ENCODE peak calls at places on chromosomes 1 and 21, in four cellular contexts. G is fibroblast of the aortic adventitia, A is pancreas, Y is lung. Q is an unnamed sample.

GRCh38 chr1:162171078-162171477 is 101.6 kb downstream of the NOS1AP start:
- DNase-seq in G (no peak), A (no peak), Y (no peak), Q (no peak)

GRCh38 chr1:156089704-156090103 is 7.4 kb upstream of the MEX3A start:
- DNase-seq in G (no peak), A (no peak), Y (no peak), Q (no peak)

GRCh38 chr1:16326833-16327404 is 25.4 kb downstream of the FBXO42 start:
- DNase-seq in G (no peak), A (no peak), Y (no peak), Q (no peak)

GRCh38 chr1:167173516-167174184 is 47.0 kb upstream of the POU2F1 start:
- DNase-seq in G (no peak), A (no peak), Y (no peak), Q (no peak)

GRCh38 chr1:185419718-185420117 is 102.7 kb upstream of the IVNS1ABP start:
- DNase-seq in G (no peak), A (no peak), Y (no peak), Q (no peak)

GRCh38 chr21:34733866-34734265 is 65.1 kb downstream of the CLIC6 start:
- DNase-seq in G (peak), A (no peak), Y (no peak), Q (no peak)

GRCh38 chr1:29384496-29385015 is 148.2 kb downstream of the PTPRU start:
- DNase-seq in G (no peak), A (no peak), Y (no peak), Q (no peak)

GRCh38 chr1:98929456-98929855 is 75.2 kb downstream of the PLPPR5 start:
- DNase-seq in G (no peak), A (no peak), Y (no peak), Q (no peak)

GRCh38 chr1:149978547-149979023 is 31.9 kb downstream of the OTUD7B start:
- DNase-seq in G (no peak), A (no peak), Y (peak), Q (no peak)

GRCh38 chr1:165737196-165737595 is 31.5 kb downstream of the TMCO1 start:
- DNase-seq in G (peak), A (no peak), Y (no peak), Q (no peak)

GRCh38 chr1:26284597-26285351 is 4.9 kb downstream of the SH3BGRL3 start:
- DNase-seq in G (peak), A (peak), Y (peak), Q (peak)

GRCh38 chr1:155970531-155971167 is 7.7 kb downstream of the ARHGEF2 start:
- DNase-seq in G (peak), A (no peak), Y (peak), Q (peak)

GRCh38 chr1:150272379-150272840 is at the start of gene C1orf54:
- DNase-seq in G (peak), A (no peak), Y (no peak), Q (peak)

GRCh38 chr1:64471218-64471719 is 1.3 kb downstream of the CACHD1 start:
- DNase-seq in G (peak), A (peak), Y (peak), Q (peak)

GRCh38 chr1:175471039-175471800 is 272.2 kb downstream of the TNR start:
- DNase-seq in G (no peak), A (no peak), Y (no peak), Q (no peak)

GRCh38 chr21:26715878-26716506 is 129.2 kb downstream of the ADAMTS1 start:
- DNase-seq in G (peak), A (peak), Y (no peak), Q (peak)

GRCh38 chr21:45529785-45530422 is 12.3 kb downstream of the SLC19A1 start:
- DNase-seq in G (no peak), A (no peak), Y (no peak), Q (peak)

GRCh38 chr21:29196664-29197052 is 66.2 kb downstream of the MAP3K7CL start:
- DNase-seq in G (no peak), A (no peak), Y (no peak), Q (no peak)

GRCh38 chr1:64933296-64934070 is 32.9 kb downstream of the JAK1 start:
- DNase-seq in G (peak), A (no peak), Y (peak), Q (no peak)

GRCh38 chr1:2801535-2802291 is at the start of gene TTC34:
- DNase-seq in G (no peak), A (no peak), Y (no peak), Q (peak)

GRCh38 chr21:42563261-42564045 is 49.8 kb downstream of the SLC37A1 start:
- DNase-seq in G (no peak), A (no peak), Y (no peak), Q (peak)

GRCh38 chr1:87439821-87440220 is 111.1 kb downstream of the LMO4 start:
- DNase-seq in G (no peak), A (no peak), Y (no peak), Q (no peak)

GRCh38 chr1:58848818-58849411 is 65.1 kb upstream of the JUN start:
- DNase-seq in G (peak), A (peak), Y (peak), Q (peak)

GRCh38 chr1:8241417-8242014 is 76.4 kb upstream of the SLC45A1 start:
- DNase-seq in G (no peak), A (no peak), Y (no peak), Q (no peak)

GRCh38 chr1:100972185-100972584 is 53.4 kb downstream of the DPH5 start:
- DNase-seq in G (no peak), A (no peak), Y (no peak), Q (no peak)

GRCh38 chr1:214187152-214187900 is 93.6 kb upstream of the SMYD2 start:
- DNase-seq in G (no peak), A (no peak), Y (no peak), Q (no peak)

GRCh38 chr1:93965888-93966287 is 56.7 kb upstream of the GCLM start:
- DNase-seq in G (no peak), A (no peak), Y (no peak), Q (no peak)

GRCh38 chr21:41861987-41862386 is 17.2 kb downstream of the PRDM15 start:
- DNase-seq in G (no peak), A (no peak), Y (no peak), Q (no peak)

DNA sequence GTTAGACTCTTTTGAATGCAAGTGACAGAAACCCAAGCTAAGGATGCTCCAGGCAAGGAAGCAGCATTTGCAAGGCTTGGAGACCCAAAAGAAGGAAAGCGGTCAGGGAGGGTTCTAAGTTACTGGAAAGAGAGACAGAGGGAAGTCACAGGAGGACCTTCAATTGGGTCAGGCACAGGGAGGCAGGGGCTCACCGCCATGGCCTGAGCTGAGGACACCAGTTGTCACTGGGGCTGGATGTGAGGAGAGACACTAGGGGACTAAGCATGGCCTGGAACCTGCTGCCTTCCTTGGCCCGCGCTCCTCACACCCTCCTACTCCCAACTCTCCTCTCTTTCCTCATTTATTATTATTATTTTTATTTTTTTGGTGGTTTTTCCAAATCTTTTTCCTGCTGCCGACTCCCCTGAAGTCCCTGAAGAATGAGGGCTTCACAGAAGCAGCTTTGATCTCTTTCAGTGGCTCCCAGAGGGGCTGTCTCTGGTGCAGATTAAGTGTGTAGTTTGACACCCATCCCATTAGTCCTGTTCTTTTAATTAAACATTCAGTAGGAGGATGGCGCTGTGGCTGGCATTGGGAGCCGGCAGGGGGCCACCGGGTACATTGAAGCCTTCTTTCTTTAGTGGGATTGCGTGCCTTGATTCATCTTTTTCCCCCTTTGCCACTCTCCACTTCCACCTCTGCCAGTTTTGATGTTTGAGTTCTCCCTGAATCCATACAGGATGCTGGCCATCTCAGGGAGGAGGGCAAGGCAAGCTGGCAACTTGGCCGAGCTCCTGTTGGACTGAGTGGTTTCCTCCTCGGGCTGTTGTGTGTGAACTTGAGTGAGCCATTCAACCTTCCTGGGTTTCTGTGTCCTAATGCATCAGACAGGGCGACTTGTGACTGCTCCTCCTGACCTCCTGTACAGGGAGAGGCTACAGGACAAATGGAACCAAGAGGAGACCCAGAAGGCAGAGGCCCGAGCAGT is 59.3 kb downstream of the MDM4 start:
- DNase-seq in G (no peak), A (no peak), Y (no peak), Q (no peak)
- TF ChIP-seq CTCF in G (no peak), A (no peak), Y (no peak), Q (no peak)

DNA sequence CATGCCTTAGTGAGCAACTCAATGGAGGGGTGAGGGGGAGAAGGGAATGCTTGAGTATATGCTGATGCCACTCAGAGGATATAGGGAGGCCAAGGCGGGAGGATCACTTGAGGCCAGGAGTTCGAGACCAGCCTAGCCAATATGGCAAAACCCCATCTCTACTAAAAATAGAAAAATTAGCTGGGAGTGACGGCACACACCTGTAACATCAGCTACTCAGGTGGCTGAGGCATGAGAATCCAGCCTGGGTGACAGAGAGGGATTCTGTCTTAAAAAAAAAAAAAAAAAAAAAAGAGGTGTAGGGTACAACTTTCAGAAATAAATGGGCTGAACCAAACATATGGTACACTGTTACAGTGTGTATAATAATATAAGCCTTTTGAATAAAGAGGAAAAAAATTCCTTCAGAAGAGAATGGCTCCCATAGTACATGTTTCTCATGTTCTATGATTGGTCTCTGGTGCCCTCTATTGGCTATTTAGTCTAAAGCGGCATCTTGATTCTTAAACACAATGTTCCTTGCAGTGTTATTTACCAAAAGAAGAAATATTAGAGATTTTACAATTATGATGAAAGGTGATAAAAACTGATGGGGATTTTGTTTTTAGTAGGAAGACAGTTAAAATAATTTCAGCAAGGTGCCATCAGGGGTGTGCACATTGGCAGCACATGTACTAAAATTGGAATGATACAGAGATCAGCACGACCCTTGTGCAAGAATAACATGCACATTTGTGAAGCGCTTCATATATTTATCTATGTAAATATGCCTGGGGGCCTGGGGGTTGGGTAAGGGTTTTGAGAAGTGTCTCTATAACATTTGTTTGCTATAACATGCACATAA is 109.8 kb downstream of the PATJ start:
- DNase-seq in G (peak), A (no peak), Y (no peak), Q (no peak)
- TF ChIP-seq CTCF in G (peak), A (peak), Y (peak), Q (peak)

DNA sequence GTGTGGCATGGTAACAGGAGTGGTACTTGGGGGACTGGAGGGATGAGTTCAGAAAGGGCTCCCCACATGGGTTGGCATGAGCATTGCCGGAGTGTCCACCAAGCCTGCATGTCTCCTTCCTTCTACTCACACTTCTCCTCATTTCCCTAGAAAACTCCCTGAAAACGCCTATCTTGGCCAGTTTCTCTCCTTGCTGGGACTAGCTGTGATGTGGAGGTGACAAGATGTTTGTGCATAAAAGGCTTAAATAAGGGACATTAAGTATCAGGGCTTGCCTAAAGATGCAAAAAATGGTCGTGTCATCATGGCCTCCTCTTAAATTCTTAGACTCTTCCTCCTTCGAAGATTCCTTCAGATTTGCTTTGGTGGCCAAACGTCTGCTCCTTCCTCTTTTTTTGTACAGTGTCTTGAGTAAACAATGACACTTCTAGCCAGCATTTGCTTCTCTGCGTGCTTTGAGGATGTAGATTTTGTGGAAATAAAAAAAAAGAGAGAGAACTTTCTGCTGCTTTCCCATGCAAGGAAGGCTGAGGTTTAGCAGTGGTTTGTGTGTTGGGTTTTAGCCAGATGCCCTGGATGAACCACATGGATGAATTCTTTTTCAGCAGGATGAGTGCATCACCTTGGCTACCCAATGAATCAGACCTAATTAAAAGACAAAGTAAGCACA is 239.1 kb upstream of the IRF2BP2 start:
- DNase-seq in G (peak), A (no peak), Y (no peak), Q (no peak)
- TF ChIP-seq CTCF in G (no peak), A (no peak), Y (no peak), Q (no peak)

GRCh38 chr1:181104790-181105133 is 16.3 kb downstream of the IER5 start:
- DNase-seq in G (no peak), A (no peak), Y (no peak), Q (no peak)
- TF ChIP-seq CTCF in G (no peak), A (no peak), Y (no peak), Q (no peak)

GRCh38 chr1:69992594-69992993 is 212.8 kb downstream of the LRRC40 start:
- DNase-seq in G (no peak), A (no peak), Y (no peak), Q (no peak)

GRCh38 chr1:69993787-69994186 is 211.6 kb downstream of the LRRC40 start:
- DNase-seq in G (peak), A (no peak), Y (no peak), Q (no peak)

GRCh38 chr1:69987881-69988280 is 217.5 kb downstream of the LRRC40 start:
- DNase-seq in G (no peak), A (no peak), Y (no peak), Q (no peak)

GRCh38 chr1:69994261-69994660 is 211.1 kb downstream of the LRRC40 start:
- DNase-seq in G (peak), A (no peak), Y (no peak), Q (no peak)

GRCh38 chr1:69991644-69992043 is 213.7 kb downstream of the LRRC40 start:
- DNase-seq in G (peak), A (no peak), Y (no peak), Q (no peak)
- TF ChIP-seq CTCF in G (no peak), A (no peak), Y (no peak), Q (no peak)

GRCh38 chr1:92583821-92584760 is 97.4 kb upstream of the GFI1 start:
- DNase-seq in G (peak), A (no peak), Y (no peak), Q (no peak)
- TF ChIP-seq CTCF in G (peak), A (no peak), Y (no peak), Q (no peak)

GRCh38 chr21:36994501-36995189 is 11.9 kb upstream of the RIPPLY3 start:
- DNase-seq in G (no peak), A (no peak), Y (no peak), Q (no peak)

GRCh38 chr21:36999131-36999898 is 7.2 kb upstream of the RIPPLY3 start:
- DNase-seq in G (no peak), A (no peak), Y (no peak), Q (no peak)

GRCh38 chr21:37005548-37006242 is 807 bp upstream of the RIPPLY3 start:
- DNase-seq in G (no peak), A (no peak), Y (no peak), Q (no peak)

GRCh38 chr21:37001446-37001845 is 5.1 kb upstream of the RIPPLY3 start:
- DNase-seq in G (no peak), A (no peak), Y (no peak), Q (no peak)

DNA sequence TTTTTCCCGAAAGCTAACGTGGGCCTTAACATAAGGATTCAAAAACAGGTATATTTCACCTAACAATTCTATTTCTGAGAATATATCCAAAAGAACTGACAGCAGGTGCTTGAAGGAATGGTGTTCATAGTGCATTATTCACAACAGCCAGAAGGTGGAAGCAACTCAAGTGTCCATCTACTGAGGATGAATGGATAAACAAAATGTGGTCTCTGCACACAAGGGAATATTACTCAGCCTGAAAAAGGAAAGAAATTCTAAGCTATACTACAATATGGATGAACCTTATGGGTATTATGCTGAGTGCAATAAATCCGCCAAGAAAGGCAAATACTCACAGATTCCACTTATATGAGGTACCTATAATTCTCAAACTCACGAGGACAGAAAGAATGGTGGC is 6.1 kb upstream of the RIPPLY3 start:
- DNase-seq in G (no peak), A (no peak), Y (no peak), Q (no peak)
- TF ChIP-seq CTCF in G (no peak), A (no peak), Y (no peak), Q (no peak)

GRCh38 chr1:152656459-152656858 is 6.7 kb upstream of the LCE2D start:
- DNase-seq in G (no peak), A (no peak), Y (no peak), Q (no peak)

GRCh38 chr1:152658649-152659048 is 4.5 kb upstream of the LCE2D start:
- DNase-seq in G (no peak), A (no peak), Y (no peak), Q (no peak)

GRCh38 chr1:152657677-152658076 is 5.5 kb upstream of the LCE2D start:
- DNase-seq in G (no peak), A (no peak), Y (no peak), Q (no peak)

DNA sequence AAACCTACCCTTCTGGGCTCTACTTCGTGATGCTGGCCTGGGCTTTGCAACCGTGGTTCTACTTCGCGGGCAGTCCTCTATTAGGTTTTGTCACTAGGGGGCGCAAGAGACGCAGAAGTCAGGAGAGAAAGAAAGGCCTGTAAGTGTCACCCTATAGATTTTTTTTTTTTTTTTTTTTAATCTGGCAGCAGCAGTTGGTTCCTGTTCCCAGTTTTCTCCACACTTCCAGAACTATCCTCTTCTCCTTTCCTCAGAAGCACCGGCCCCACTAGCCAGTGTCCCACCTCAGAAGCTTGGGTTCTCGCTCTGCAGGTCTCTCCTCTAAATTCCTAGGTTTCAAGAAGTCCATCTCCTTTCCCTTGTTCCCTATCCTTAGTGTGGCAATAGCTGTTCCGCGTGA is 9.1 kb upstream of the LCE2D start:
- DNase-seq in G (peak), A (peak), Y (peak), Q (no peak)
- TF ChIP-seq CTCF in G (peak), A (peak), Y (peak), Q (peak)

GRCh38 chr1:68815632-68816031 is 318.8 kb upstream of the DEPDC1 start:
- DNase-seq in G (no peak), A (no peak), Y (no peak), Q (no peak)

GRCh38 chr1:68814067-68814466 is 317.2 kb upstream of the DEPDC1 start:
- DNase-seq in G (no peak), A (no peak), Y (no peak), Q (no peak)

DNA sequence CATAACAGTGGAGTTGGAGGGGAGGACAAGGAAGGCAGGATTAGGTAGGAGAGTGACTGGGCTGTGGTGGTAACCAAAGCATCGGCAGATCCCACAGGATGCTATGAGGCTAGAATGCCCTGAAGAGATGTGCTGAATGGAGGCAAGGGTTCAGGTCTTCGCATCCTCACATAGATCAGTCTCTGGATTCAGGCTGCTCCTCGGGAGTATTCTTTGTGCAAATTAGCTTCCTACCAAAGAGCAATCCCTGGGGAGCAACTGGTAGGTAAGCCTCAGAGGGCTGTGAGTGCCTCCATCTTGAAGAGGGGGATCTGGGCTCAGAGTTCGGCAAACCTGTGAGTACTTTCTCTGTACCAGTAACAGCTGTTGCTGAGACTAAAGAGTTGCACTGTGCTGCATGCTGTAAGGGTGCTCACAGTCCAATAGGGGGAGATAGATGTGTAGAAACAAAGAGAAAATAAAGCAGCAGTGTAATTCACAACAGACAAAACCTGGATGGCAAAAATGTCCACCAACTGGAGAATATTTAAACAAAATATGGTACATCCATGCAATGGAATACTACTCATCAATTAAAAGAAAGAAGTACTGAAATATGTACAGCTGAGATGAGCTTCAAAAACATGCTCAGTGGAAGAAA is 322.4 kb upstream of the DEPDC1 start:
- DNase-seq in G (peak), A (no peak), Y (no peak), Q (no peak)
- TF ChIP-seq CTCF in G (peak), A (peak), Y (no peak), Q (peak)